ENCODE peak calls at places on chromosomes 16 and 17, in eight cellular contexts. O is mucosa of descending colon; M is thyroid gland; B is kidney; I is naive thymus-derived CD4-positive, alpha-beta T cell; W is mesenchymal stem cell; K is stomach; H is tibial artery. G is an unnamed sample.
A peak's percentile ranks its signal among the peaks of the same experiment; 100 is the strongest.

GRCh38 chr17:60968266-60968665 is 290.6 kb downstream of the BCAS3 start:
- DNase-seq in O (no peak), M (no peak), B (no peak), I (no peak), W (no peak), K (no peak), H (no peak), G (no peak)

GRCh38 chr16:66934138-66934838 is at the start of gene CIAO2B:
- DNase-seq in O (peak; percentile 94), M (peak; percentile 90), B (peak; percentile 96), I (peak; percentile 91), W (peak; percentile 89), K (peak; percentile 92), H (peak; percentile 94), G (peak; percentile 84)

GRCh38 chr17:59706900-59707181 is 389 bp downstream of the PTRH2 start:
- DNase-seq in O (no peak), M (no peak), B (no peak), I (no peak), W (no peak), K (no peak), H (no peak), G (no peak)

GRCh38 chr17:64627797-64628196 is 34.3 kb downstream of the SMURF2 start:
- DNase-seq in O (no peak), M (no peak), B (no peak), I (no peak), W (no peak), K (no peak), H (no peak), G (no peak)

GRCh38 chr16:65373095-65373494 is 251.2 kb upstream of the CDH11 start:
- DNase-seq in O (no peak), M (no peak), B (no peak), I (no peak), W (no peak), K (no peak), H (no peak), G (no peak)

GRCh38 chr17:48484850-48485249 is 46.0 kb downstream of the HOXB1 start:
- DNase-seq in O (no peak), M (no peak), B (no peak), I (no peak), W (peak; percentile 90), K (no peak), H (no peak), G (peak; percentile 77)

GRCh38 chr16:64478258-64478906 is 643.5 kb downstream of the CDH11 start:
- DNase-seq in O (no peak), M (peak; percentile 20), B (no peak), I (no peak), W (peak; percentile 57), K (no peak), H (no peak), G (peak; percentile 54)

GRCh38 chr16:50637716-50638602 is 43.2 kb downstream of the SNX20 start:
- DNase-seq in O (no peak), M (no peak), B (no peak), I (no peak), W (no peak), K (no peak), H (no peak), G (no peak)

GRCh38 chr16:57186630-57187507 is 740 bp downstream of the RSPRY1 start:
- DNase-seq in O (peak; percentile 66), M (peak; percentile 28), B (no peak), I (peak; percentile 18), W (peak; percentile 60), K (no peak), H (peak; percentile 66), G (no peak)

GRCh38 chr17:48026503-48027321 is 10.9 kb downstream of the COPZ2 start:
- DNase-seq in O (peak; percentile 91), M (peak; percentile 95), B (peak; percentile 97), I (peak; percentile 51), W (peak; percentile 87), K (peak; percentile 83), H (peak; percentile 95), G (peak; percentile 88)

GRCh38 chr17:66383353-66383752 is 80.9 kb downstream of the PRKCA start:
- DNase-seq in O (no peak), M (no peak), B (no peak), I (no peak), W (peak; percentile 25), K (no peak), H (no peak), G (peak; percentile 96)

GRCh38 chr16:65672960-65673359 is 551.1 kb upstream of the CDH11 start:
- DNase-seq in O (no peak), M (no peak), B (no peak), I (no peak), W (no peak), K (no peak), H (no peak), G (peak; percentile 22)

GRCh38 chr17:51255673-51256072 is 4.2 kb downstream of the MBTD1 start:
- DNase-seq in O (no peak), M (no peak), B (no peak), I (no peak), W (no peak), K (no peak), H (no peak), G (no peak)

GRCh38 chr17:7884581-7885356 is 3.8 kb upstream of the CHD3 start:
- DNase-seq in O (peak; percentile 71), M (peak; percentile 23), B (peak; percentile 82), I (peak; percentile 32), W (peak; percentile 8), K (peak; percentile 28), H (no peak), G (no peak)

GRCh38 chr16:83031524-83031923 is 404.8 kb downstream of the CDH13 start:
- DNase-seq in O (no peak), M (no peak), B (no peak), I (no peak), W (no peak), K (no peak), H (no peak), G (peak; percentile 8)

DNA sequence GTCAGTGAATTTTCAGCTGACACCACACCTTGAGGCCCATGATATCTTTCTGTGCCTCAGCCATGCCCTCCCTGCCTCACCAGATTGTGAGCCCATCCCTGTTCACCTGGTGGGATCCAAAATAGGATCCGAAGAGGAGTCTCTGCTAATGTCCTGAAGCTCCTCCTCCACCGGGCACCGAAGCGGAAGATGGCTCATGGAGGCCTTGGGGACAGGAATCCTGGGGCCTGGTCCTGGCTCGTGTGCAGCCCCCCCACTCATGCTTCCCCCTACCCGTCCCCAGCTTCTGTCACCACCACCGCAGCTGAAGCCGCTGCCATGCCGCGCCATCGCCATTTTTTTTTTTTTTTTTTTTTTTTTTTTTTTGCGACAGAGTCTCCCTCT is 1683.4 kb downstream of the TP53TG3F start:
- DNase-seq in O (no peak), M (no peak), B (no peak), I (no peak), W (no peak), K (no peak), H (peak; percentile 46), G (no peak)
- H3K9me3 ChIP-seq in O (peaks cover 83% of the 10 kb centered on the region), M (no peaks in the 10 kb centered on the region), B (peaks cover 5% of the 10 kb centered on the region), I (no peaks in the 10 kb centered on the region), W (peaks cover 3% of the 10 kb centered on the region), K (peaks cover 73% of the 10 kb centered on the region), H (no peaks in the 10 kb centered on the region), G (peaks cover 49% of the 10 kb centered on the region)

GRCh38 chr16:3317315-3317999 is 12.2 kb downstream of the ZNF75A start:
- DNase-seq in O (no peak), M (no peak), B (no peak), I (no peak), W (peak; percentile 18), K (no peak), H (no peak), G (peak; percentile 6)
- H3K9me3 ChIP-seq in O (peaks cover 98% of the 10 kb centered on the region), M (no peaks in the 10 kb centered on the region), B (peaks cover 58% of the 10 kb centered on the region), I (peaks cover 59% of the 10 kb centered on the region), W (peaks cover 99% of the 10 kb centered on the region), K (peaks cover 99% of the 10 kb centered on the region), H (peaks cover 21% of the 10 kb centered on the region), G (peaks cover 91% of the 10 kb centered on the region)

GRCh38 chr16:63061319-63061718 is 1025.1 kb upstream of the CDH8 start:
- DNase-seq in O (no peak), M (no peak), B (peak; percentile 48), I (no peak), W (no peak), K (no peak), H (no peak), G (no peak)

GRCh38 chr16:63066552-63066951 is 1030.3 kb upstream of the CDH8 start:
- DNase-seq in O (no peak), M (no peak), B (no peak), I (no peak), W (no peak), K (no peak), H (no peak), G (no peak)

DNA sequence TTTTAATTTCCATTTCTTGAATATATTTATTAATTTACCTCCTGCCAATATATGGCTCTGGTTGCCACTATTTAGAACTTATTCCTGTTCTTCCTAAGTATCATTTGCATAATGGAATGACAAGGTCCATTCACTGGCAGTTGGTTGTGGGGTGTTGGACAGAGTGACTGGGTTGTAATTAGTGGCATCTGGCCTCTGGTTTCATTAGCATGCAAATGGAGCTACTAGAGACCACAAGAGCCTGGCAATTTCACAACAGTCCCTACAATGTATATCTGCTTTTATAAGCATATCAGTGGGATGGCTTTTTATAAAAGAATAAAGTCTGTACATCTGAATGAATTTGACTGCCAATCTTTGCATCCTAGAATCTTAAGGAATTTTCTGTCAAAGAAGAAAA is 1030.9 kb upstream of the CDH8 start:
- DNase-seq in O (no peak), M (no peak), B (no peak), I (no peak), W (no peak), K (no peak), H (no peak), G (no peak)
- H3K9me3 ChIP-seq in O (no peaks in the 10 kb centered on the region), M (no peaks in the 10 kb centered on the region), B (no peaks in the 10 kb centered on the region), I (no peaks in the 10 kb centered on the region), W (peaks cover 6% of the 10 kb centered on the region), K (no peaks in the 10 kb centered on the region), H (peaks cover 3% of the 10 kb centered on the region), G (no peaks in the 10 kb centered on the region)

GRCh38 chr17:69761767-69762321 is 313.2 kb upstream of the KCNJ16 start:
- DNase-seq in O (no peak), M (no peak), B (no peak), I (no peak), W (peak; percentile 96), K (no peak), H (no peak), G (peak; percentile 99)

GRCh38 chr17:69762766-69763165 is 312.3 kb upstream of the KCNJ16 start:
- DNase-seq in O (no peak), M (no peak), B (no peak), I (no peak), W (peak; percentile 18), K (no peak), H (no peak), G (no peak)

GRCh38 chr17:69762359-69762758 is 312.7 kb upstream of the KCNJ16 start:
- DNase-seq in O (no peak), M (no peak), B (no peak), I (no peak), W (no peak), K (no peak), H (no peak), G (no peak)

GRCh38 chr17:69761011-69761410 is 314.0 kb upstream of the KCNJ16 start:
- DNase-seq in O (no peak), M (no peak), B (no peak), I (no peak), W (peak; percentile 25), K (no peak), H (no peak), G (peak; percentile 41)

DNA sequence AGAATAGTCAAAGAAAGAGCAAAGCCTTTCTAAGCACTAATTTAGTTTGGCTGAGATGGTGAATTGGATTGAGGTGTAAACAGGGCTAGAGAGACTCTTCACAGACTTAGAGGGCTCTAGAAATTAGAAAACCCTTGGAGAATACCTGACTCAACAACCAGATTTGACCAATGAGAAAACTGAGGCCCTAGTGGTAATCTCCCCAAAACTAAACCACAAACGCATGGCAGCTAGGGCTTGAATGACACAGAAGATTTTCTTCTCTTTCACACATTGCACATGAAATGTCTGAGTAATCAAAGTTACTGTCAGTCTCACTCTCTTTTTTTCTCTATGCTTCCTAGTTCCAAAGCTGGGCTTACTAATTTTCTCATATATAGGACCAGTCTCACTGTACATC is 314.5 kb upstream of the KCNJ16 start:
- DNase-seq in O (no peak), M (no peak), B (no peak), I (no peak), W (no peak), K (no peak), H (no peak), G (no peak)
- H3K9me3 ChIP-seq in O (no peaks in the 10 kb centered on the region), M (no peaks in the 10 kb centered on the region), B (no peaks in the 10 kb centered on the region), I (no peaks in the 10 kb centered on the region), W (no peaks in the 10 kb centered on the region), K (no peaks in the 10 kb centered on the region), H (no peaks in the 10 kb centered on the region), G (no peaks in the 10 kb centered on the region)